ENCODE peak calls at places on chromosomes 11 and 22, in four cellular contexts. A, H, X and L are unnamed samples.

GRCh38 chr11:40100204-40100603 is 1359.2 kb downstream of the LRRC4C start:
- DNase-seq in A (no peak), H (no peak), X (no peak), L (no peak)

GRCh38 chr11:62370743-62371440 is 33.6 kb downstream of the ASRGL1 start:
- DNase-seq in A (peak; percentile 82), H (no peak), X (peak; percentile 49), L (no peak)

GRCh38 chr11:103898065-103898464 is 138.4 kb upstream of the DDI1 start:
- DNase-seq in A (no peak), H (no peak), X (no peak), L (no peak)

GRCh38 chr11:45922425-45923082 is at the start of gene LARGE2:
- DNase-seq in A (peak; percentile 74), H (peak; percentile 72), X (peak; percentile 44), L (peak; percentile 57)

GRCh38 chr11:66393954-66394353 is 22.4 kb upstream of the SLC29A2 start:
- DNase-seq in A (no peak), H (no peak), X (no peak), L (no peak)

GRCh38 chr11:19675397-19675796 is 37.2 kb upstream of the NAV2 start:
- DNase-seq in A (no peak), H (no peak), X (no peak), L (no peak)

GRCh38 chr11:71499546-71499945 is 27.5 kb upstream of the KRTAP5-7 start:
- DNase-seq in A (no peak), H (no peak), X (no peak), L (peak; percentile 51)

GRCh38 chr22:27212617-27213177 is 555.3 kb downstream of the MIAT start:
- DNase-seq in A (no peak), H (peak; percentile 60), X (no peak), L (no peak)

GRCh38 chr11:92605667-92606066 is 363.8 kb upstream of the MTNR1B start:
- DNase-seq in A (no peak), H (no peak), X (no peak), L (no peak)

GRCh38 chr11:66189031-66189745 is 79.3 kb upstream of the RAB1B start:
- DNase-seq in A (no peak), H (no peak), X (no peak), L (no peak)

GRCh38 chr11:60168306-60168705 is 14.6 kb downstream of the MS4A6A start:
- DNase-seq in A (no peak), H (no peak), X (no peak), L (no peak)

GRCh38 chr11:1767399-1768140 is 3.8 kb upstream of the CTSD start:
- DNase-seq in A (peak; percentile 49), H (no peak), X (peak; percentile 41), L (peak; percentile 79)

GRCh38 chr11:73404048-73404447 is 27.8 kb downstream of the RELT start:
- DNase-seq in A (no peak), H (peak; percentile 81), X (peak; percentile 80), L (no peak)

GRCh38 chr11:9506489-9507343 is 45.9 kb downstream of the ZNF143 start:
- DNase-seq in A (no peak), H (peak; percentile 90), X (peak; percentile 61), L (no peak)

GRCh38 chr11:117430293-117430955 is 102.8 kb downstream of the CEP164 start:
- DNase-seq in A (no peak), H (no peak), X (no peak), L (peak; percentile 60)

GRCh38 chr11:8757533-8757932 is 74.9 kb downstream of the RPL27A start:
- DNase-seq in A (no peak), H (no peak), X (no peak), L (no peak)

GRCh38 chr11:47992959-47993820 is 12.8 kb downstream of the PTPRJ start:
- DNase-seq in A (no peak), H (no peak), X (peak; percentile 72), L (peak; percentile 13)

GRCh38 chr22:41501209-41501608 is 32.3 kb downstream of the ACO2 start:
- DNase-seq in A (no peak), H (no peak), X (no peak), L (no peak)

GRCh38 chr22:38353142-38353629 is 36.0 kb upstream of the CSNK1E start:
- DNase-seq in A (peak; percentile 73), H (peak; percentile 69), X (peak; percentile 63), L (peak; percentile 89)

GRCh38 chr11:12862761-12863469 is 146.2 kb upstream of the RASSF10 start:
- DNase-seq in A (peak; percentile 63), H (peak; percentile 77), X (no peak), L (no peak)

GRCh38 chr22:35521358-35522264 is 19.0 kb upstream of the RASD2 start:
- DNase-seq in A (no peak), H (no peak), X (no peak), L (no peak)

GRCh38 chr22:33380789-33381530 is 322.8 kb upstream of the SYN3 start:
- DNase-seq in A (no peak), H (no peak), X (no peak), L (no peak)

GRCh38 chr11:27237641-27238040 is 125.4 kb downstream of the CCDC34 start:
- DNase-seq in A (no peak), H (no peak), X (no peak), L (no peak)

GRCh38 chr11:27231519-27231918 is 131.5 kb downstream of the CCDC34 start:
- DNase-seq in A (no peak), H (no peak), X (no peak), L (no peak)

GRCh38 chr11:27234961-27235360 is 128.1 kb downstream of the CCDC34 start:
- DNase-seq in A (no peak), H (no peak), X (no peak), L (no peak)

GRCh38 chr11:27233654-27234042 is 129.4 kb downstream of the CCDC34 start:
- DNase-seq in A (no peak), H (no peak), X (no peak), L (no peak)

DNA sequence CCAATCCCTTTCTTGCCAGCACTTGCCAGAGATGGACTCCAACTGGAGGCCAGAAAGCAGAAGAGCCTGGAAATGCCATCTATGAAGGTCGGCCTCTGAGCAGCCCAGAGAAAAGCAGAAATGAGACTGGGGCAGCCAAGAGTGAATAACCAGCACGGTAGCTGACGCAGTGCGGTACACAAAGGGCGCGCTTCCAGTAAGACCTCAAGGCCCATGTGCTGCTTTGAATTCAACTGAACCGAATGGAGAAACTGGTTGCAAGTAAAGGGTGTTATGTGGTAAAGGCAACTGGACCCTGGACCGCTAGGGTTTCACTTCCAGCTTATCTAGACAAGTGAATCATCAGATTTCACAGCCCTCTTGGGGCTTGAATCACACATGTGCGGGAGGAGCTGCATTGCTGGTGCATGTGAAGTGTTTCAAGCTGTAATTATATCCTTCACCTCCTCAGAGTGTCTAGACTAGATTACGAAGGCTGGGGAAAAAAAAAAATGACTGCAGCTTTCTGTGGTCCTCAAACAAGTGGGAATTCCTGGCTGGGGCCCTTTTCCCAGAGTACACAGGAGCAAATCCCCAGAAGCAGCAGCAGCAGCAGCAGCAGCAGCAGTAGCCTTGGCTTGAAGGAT is 128.9 kb downstream of the CCDC34 start:
- DNase-seq in A (peak; percentile 57), H (peak; percentile 72), X (no peak), L (no peak)
- TF ChIP-seq CTCF in A (no peak), H (peak; percentile 5), X (no peak), L (peak; percentile 12)

GRCh38 chr11:115287266-115287665 is 216.9 kb downstream of the CADM1 start:
- DNase-seq in A (no peak), H (no peak), X (no peak), L (no peak)

GRCh38 chr11:115291391-115291744 is 212.8 kb downstream of the CADM1 start:
- DNase-seq in A (no peak), H (no peak), X (no peak), L (no peak)

GRCh38 chr11:115286614-115287013 is 217.6 kb downstream of the CADM1 start:
- DNase-seq in A (no peak), H (no peak), X (no peak), L (no peak)

GRCh38 chr11:115284766-115285165 is 219.4 kb downstream of the CADM1 start:
- DNase-seq in A (no peak), H (no peak), X (no peak), L (no peak)

DNA sequence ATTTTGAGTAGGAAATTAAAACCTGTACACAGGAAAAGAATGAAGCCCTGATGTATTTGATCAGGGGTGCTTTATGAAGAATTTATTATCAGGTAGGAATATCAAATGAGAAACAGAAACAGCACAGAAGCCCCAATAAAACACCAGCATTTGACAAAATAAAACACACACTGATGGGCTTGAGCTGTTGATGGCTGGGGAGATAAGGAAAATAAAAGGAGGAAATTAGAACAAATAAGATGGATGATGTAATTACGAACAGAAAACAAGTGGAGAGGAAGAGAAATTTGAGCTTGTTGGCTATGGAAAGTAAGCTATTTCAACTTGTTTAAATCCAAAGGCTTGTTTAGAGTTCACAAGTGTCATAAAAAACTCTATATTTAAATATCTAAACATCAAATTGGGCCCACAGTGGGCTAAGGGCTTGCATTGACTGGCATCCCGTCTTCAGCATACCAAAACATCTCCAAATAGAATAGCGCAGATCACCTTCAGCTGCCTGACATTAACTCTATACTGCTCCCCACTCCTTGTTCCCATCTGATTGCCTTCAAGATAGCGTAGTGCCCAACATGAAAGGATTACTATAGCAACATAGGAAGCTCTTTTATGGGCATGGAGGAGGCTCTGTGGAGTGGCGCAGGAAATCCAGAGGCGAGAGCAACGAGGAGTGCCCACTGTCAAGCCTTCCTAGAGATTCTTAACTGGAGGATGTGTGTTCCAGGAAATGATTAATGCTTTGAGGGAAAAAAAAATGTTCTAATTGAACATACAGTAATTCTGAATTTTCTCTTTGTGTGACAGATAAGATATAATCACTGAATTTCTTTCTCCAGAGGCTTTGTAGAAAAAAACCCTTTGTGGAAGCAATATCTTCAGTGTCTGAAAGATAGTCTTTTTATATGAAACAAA is 213.5 kb downstream of the CADM1 start:
- DNase-seq in A (no peak), H (no peak), X (no peak), L (no peak)
- TF ChIP-seq CTCF in A (no peak), H (no peak), X (no peak), L (no peak)

GRCh38 chr11:44346983-44347382 is 37.0 kb upstream of the ALX4 start:
- DNase-seq in A (no peak), H (no peak), X (no peak), L (no peak)

GRCh38 chr11:44343778-44344424 is 34.0 kb upstream of the ALX4 start:
- DNase-seq in A (no peak), H (no peak), X (no peak), L (no peak)

GRCh38 chr11:44348114-44348513 is 38.2 kb upstream of the ALX4 start:
- DNase-seq in A (no peak), H (no peak), X (no peak), L (no peak)

GRCh38 chr11:44348721-44349120 is 38.8 kb upstream of the ALX4 start:
- DNase-seq in A (no peak), H (no peak), X (no peak), L (no peak)

GRCh38 chr11:44345781-44346180 is 35.8 kb upstream of the ALX4 start:
- DNase-seq in A (no peak), H (no peak), X (no peak), L (no peak)
- TF ChIP-seq CTCF in A (no peak), H (no peak), X (no peak), L (no peak)

DNA sequence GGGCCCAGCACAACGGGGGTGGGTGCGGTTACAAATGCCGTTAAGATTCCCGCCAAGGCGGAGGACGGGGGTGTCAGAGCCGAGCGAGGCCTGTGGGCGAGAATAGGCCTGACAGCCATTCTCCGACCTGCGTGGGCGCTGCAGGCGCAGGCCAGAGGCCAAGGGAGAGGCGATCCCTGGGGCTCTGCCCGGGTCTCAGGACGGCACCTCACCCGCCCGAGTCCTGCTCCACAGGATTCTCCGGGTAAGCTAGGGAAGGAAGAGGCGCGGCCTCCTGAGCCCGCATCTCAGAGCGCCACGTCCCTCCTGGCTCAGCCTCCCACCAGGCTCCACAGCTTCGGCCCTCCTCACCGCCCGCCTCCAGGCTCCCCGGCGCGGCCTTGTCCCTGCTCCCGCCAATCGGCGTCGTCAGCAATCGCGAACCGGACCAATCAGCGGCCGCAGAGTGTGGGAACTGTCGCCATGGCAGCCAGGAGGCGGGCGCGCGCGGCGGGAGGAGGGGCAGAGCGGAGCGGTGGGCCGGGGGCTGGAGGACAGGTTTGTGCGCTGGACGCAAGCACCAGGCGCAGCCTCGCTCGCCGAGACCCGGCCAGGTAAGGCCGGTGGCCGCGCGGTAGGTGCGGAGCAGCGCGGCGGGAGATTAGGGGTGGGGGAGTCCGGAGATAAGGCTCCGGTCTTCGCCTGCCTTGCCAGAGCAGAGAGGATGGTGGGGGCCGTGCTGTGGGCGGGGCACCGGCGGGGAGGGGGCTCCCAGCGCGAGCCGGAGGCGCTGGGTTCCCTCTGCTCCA is at the start of gene NUCB2:
- DNase-seq in A (peak; percentile 98), H (peak; percentile 98), X (peak; percentile 93), L (peak; percentile 99)
- TF ChIP-seq CTCF in A (no peak), H (no peak), X (no peak), L (no peak)